ENCODE peak calls at places on chromosomes 13 and 19, in six cellular contexts. N is AG10803, H is progenitor cell of endocrine pancreas, B is HFFc6, M is HepG2, D is breast epithelium. X is an unnamed sample.

GRCh38 chr19:10861118-10861651 is 10.2 kb upstream of the CARM1 start:
- DNase-seq in M (peak; percentile 54), B (no peak), H (no peak), D (no peak), N (peak; percentile 33), X (no peak)

GRCh38 chr13:90105276-90105675 is 1242.2 kb upstream of the MIR17HG start:
- DNase-seq in B (no peak), M (no peak), H (no peak), D (no peak), N (peak; percentile 56), X (no peak)

GRCh38 chr19:51025401-51025800 is 1.0 kb downstream of the KLK11 start:
- DNase-seq in H (no peak), B (no peak), N (no peak), D (no peak), M (no peak), X (no peak)

GRCh38 chr19:7870571-7871279 is 3.5 kb downstream of the PRR36 start:
- DNase-seq in M (peak; percentile 93), B (peak; percentile 26), D (no peak), H (no peak), N (no peak), X (no peak)

GRCh38 chr19:10285393-10285792 is 1.4 kb upstream of the ICAM4 start:
- DNase-seq in D (no peak), M (no peak), H (no peak), B (no peak), N (no peak), X (no peak)

GRCh38 chr13:27403252-27403678 is 21.2 kb upstream of the GTF3A start:
- DNase-seq in H (no peak), D (no peak), N (peak; percentile 98), M (no peak), B (peak; percentile 41), X (peak; percentile 98)

GRCh38 chr13:96952592-96952991 is 41.7 kb downstream of the OXGR1 start:
- DNase-seq in M (no peak), H (no peak), N (no peak), B (no peak), D (no peak), X (no peak)

GRCh38 chr13:24625870-24626419 is 54.3 kb upstream of the ATP12A start:
- DNase-seq in N (no peak), M (no peak), B (no peak), D (no peak), H (no peak), X (no peak)

GRCh38 chr13:42038661-42039456 is 9.6 kb upstream of the DGKH start:
- DNase-seq in H (no peak), B (peak; percentile 17), D (no peak), M (no peak), N (peak; percentile 45), X (no peak)

GRCh38 chr13:24651718-24652345 is 28.4 kb upstream of the ATP12A start:
- DNase-seq in B (no peak), H (no peak), M (no peak), D (no peak), N (no peak), X (no peak)

GRCh38 chr13:36616706-36617105 is 57.1 kb upstream of the SERTM1 start:
- DNase-seq in D (no peak), H (no peak), B (no peak), N (no peak), M (peak; percentile 72), X (no peak)

GRCh38 chr13:64362564-64362963 is 2867.6 kb downstream of the PCDH9 start:
- DNase-seq in H (no peak), D (no peak), N (no peak), B (no peak), M (no peak), X (no peak)

GRCh38 chr13:45603338-45603737 is 12.2 kb downstream of the ERICH6B start:
- DNase-seq in B (no peak), N (no peak), M (no peak), D (no peak), H (no peak), X (no peak)

GRCh38 chr13:42754801-42755513 is 26.4 kb upstream of the FAM216B start:
- DNase-seq in H (no peak), B (no peak), M (no peak), D (no peak), N (no peak), X (no peak)

GRCh38 chr13:20336761-20337160 is 104.6 kb upstream of the GJB6 start:
- DNase-seq in M (no peak), D (no peak), H (no peak), N (no peak), B (no peak), X (no peak)

GRCh38 chr19:4456843-4457653 is 546 bp downstream of the UBXN6 start:
- DNase-seq in B (peak; percentile 37), M (no peak), N (peak; percentile 60), H (peak; percentile 52), D (no peak), X (no peak)

DNA sequence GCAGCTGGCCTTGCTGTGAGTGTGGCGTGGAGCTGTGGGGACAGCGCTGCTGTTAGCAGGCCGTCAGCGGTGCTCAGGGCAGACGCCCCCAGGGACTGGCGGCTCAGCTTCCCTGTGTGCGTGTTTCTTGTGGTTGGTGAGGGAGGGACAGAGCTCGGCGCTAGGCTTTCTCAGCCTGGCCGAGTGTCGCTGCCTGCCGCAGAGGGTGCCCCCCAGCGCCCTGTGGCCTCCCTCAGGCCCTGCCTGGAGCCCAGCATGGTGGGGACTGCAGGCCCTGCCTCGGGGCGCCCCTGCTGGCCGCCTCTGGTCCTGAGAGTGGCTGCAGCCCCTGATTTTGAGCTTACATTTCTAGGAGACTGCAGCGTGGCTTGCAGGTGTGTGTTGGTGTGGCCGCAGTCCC is 35.5 kb downstream of the DOT1L start:
- DNase-seq in M (no peak), N (no peak), B (no peak), D (no peak), H (no peak), X (no peak)
- TF ChIP-seq CTCF in M (peak; percentile 11), N (no peak), B (peak; percentile 54), D (no peak), H (peak; percentile 47), X (peak; percentile 58)

GRCh38 chr19:12782174-12782423 is 6.7 kb upstream of the HOOK2 start:
- DNase-seq in N (no peak), D (no peak), B (no peak), M (no peak), H (no peak), X (no peak)
- TF ChIP-seq CTCF in N (no peak), D (no peak), B (no peak), M (no peak), H (no peak), X (no peak)

DNA sequence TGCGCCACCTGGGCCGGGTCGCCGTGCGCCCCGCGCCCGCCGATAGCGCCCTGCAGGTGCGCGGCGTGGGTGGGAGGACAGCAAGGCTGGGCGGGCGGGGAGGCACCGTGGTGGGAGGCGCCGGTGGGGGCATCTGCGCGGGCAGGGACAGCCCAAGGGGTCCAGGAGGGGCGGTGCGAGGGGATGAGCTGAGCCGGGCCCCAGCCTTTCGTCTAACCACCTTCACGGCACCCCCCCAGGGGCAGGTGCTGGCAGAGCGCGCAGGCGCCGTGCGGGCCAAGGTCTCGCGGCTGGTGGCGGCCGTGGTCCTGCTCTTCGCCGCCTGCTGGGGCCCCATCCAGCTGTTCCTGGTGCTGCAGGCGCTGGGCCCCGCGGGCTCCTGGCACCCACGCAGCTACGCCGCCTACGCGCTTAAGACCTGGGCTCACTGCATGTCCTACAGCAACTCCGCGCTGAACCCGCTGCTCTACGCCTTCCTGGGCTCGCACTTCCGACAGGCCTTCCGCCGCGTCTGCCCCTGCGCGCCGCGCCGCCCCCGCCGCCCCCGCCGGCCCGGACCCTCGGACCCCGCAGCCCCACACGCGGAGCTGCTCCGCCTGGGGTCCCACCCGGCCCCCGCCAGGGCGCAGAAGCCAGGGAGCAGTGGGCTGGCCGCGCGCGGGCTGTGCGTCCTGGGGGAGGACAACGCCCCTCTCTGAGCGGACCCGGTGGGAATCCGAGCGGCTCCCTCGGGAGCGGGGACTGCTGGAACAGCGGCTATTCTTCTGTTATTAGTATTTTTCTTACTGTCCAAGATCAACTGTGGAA is 3.1 kb downstream of the KISS1R start:
- DNase-seq in M (no peak), H (no peak), B (no peak), D (no peak), N (no peak), X (no peak)
- TF ChIP-seq CTCF in M (no peak), H (no peak), B (no peak), D (no peak), N (no peak), X (no peak)

GRCh38 chr19:54081032-54081431 is at the start of gene TARM1:
- DNase-seq in B (no peak), D (no peak), N (no peak), M (no peak), H (no peak), X (no peak)

DNA sequence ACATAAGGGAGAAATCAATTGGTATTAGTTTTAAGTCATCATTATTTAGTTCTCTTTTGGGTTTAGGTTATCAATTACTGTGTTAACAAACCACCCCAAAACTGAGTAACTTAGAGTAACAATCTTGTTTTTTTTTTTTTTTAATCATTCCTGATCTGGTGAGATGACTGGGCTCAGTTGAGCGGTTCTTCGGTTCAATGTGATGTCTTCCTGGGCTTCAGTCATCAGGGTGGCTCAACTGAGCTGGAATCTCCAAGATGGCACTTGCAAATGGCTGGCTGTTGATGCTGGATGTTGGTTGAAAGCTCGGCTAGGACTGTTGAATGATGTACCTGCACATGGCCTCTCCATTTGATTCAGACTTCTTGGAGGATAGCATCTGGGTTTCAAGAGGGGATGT is 3.2 kb upstream of the TARM1 start:
- DNase-seq in D (no peak), H (no peak), N (no peak), B (no peak), M (no peak), X (no peak)
- TF ChIP-seq CTCF in D (no peak), H (no peak), N (no peak), B (no peak), M (no peak), X (no peak)

DNA sequence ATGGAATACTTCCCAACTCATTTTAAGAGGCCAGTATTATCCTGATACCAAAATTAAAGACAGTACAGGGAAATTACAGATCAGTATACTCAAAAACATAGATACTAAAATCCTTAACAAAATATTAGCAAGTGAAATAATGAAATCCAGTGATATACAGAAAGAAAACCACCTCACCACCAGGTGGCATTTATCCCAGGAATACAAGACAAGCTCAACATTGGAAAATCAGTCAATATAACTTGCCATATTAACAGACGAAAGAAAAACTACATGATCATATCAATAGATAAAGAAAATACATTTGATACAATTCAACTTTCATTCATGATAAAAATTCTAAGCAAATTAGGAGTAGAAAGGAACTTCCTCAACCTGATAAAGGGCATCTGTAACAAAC is 6.7 kb upstream of the GNA15 start:
- DNase-seq in D (no peak), B (peak; percentile 61), N (peak; percentile 68), M (peak; percentile 35), H (no peak), X (no peak)
- TF ChIP-seq CTCF in D (peak; percentile 46), B (peak; percentile 88), N (peak; percentile 66), M (peak; percentile 46), H (peak; percentile 59), X (peak; percentile 62)

GRCh38 chr13:106520205-106521004 is 15.1 kb downstream of the EFNB2 start:
- DNase-seq in H (no peak), D (no peak), M (no peak), B (peak; percentile 22), N (peak; percentile 45), X (no peak)
- TF ChIP-seq CTCF in H (peak; percentile 59), D (no peak), M (no peak), B (peak; percentile 72), N (peak; percentile 63), X (peak; percentile 52)

X was measured in retinal pigment epithelial cell.